ENCODE peak calls at places on chromosomes 5 and 9, in four cellular contexts. D is choroid plexus epithelial cell, P is uterus, S is HCT116. X is an unnamed sample.

GRCh38 chr9:127979333-127980055 is 1.3 kb downstream of the EEIG1 start:
- DNase-seq in D (peak; percentile 33), P (peak; percentile 65), S (no peak), X (peak; percentile 62)

GRCh38 chr5:135973323-135974018 is 18.7 kb upstream of the LECT2 start:
- DNase-seq in D (peak; percentile 86), P (no peak), S (no peak), X (peak; percentile 91)

GRCh38 chr9:89594811-89595550 is 9.8 kb upstream of the GADD45G start:
- DNase-seq in D (no peak), P (no peak), S (no peak), X (no peak)

GRCh38 chr5:1152156-1152555 is 40.3 kb upstream of the SLC12A7 start:
- DNase-seq in D (no peak), P (no peak), S (no peak), X (no peak)

GRCh38 chr9:109421034-109421700 is 76.9 kb downstream of the PTPN3 start:
- DNase-seq in D (no peak), P (no peak), S (no peak), X (no peak)

GRCh38 chr9:86720893-86721698 is 226.2 kb downstream of the GAS1 start:
- DNase-seq in D (no peak), P (no peak), S (no peak), X (no peak)

GRCh38 chr9:24071736-24072135 is 245.7 kb upstream of the ELAVL2 start:
- DNase-seq in D (no peak), P (no peak), S (no peak), X (no peak)

GRCh38 chr5:122141751-122142150 is 12.4 kb downstream of the ZNF474 start:
- DNase-seq in D (no peak), P (no peak), S (no peak), X (no peak)

GRCh38 chr5:172418847-172419810 is 35.2 kb downstream of the SH3PXD2B start:
- DNase-seq in D (no peak), P (peak; percentile 78), S (no peak), X (peak; percentile 52)
- H3K4me3 ChIP-seq in D (no peak overlapping the region), P (no peak overlapping the region), S (no peak overlapping the region), X (no peak overlapping the region)

DNA sequence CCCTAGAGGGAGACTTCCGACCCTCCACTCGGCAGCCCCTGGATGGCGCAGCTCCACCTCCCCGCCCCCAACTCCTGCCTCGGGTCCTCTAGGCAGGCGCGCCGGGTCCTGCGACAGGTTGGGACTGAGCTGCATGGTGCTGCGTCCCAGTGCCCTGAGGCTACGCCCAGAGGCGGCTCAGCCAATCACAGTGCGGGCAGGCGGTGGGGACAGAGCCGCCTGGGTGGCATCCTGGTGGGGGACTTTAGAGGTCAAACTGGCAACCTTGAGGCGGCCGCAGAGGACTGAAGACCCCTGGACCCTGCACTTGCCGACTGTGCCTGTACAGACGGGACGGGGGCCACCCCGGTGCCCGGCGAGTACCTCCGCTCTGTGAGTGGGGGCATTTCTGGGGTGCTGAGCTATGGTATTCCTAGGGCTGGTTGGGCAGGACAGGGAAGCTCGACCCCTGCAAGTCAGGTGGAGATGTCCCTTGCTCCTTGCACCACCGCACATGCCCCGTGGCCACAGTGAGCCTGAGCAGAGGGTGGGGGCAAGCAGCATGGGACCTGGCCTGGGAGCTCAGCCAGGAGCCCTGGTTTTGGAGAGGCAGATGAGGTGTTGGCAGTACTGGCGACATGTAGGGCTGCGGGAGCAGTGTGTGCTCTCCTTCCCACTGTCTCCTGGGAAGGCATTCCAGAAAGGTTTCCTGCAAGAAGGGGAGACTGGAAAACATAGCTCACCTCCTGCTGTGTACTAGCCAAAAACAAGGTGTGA is 45.5 kb downstream of the CTSL start:
- DNase-seq in D (no peak), P (no peak), S (no peak), X (no peak)
- TF ChIP-seq CTCF in D (no peak), P (no peak), S (no peak), X (no peak)

DNA sequence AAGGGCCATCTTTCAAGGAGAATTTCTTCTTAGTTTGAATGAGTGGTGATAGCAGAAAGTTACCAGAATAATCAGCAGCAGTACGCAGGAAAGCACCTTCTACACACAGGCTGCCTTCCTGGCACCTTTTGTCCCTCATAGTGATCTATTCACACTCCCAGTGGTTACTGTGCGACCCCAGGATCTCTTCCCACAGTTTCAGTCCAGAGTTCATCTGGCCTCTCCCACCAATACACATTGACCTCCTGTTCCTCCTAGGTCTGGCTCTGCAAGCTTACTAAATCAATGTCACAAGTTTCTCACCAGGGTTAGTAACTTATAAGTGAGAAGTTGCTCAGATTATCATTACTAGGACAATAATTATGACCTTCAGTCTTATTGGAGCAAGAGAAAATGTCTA is 99.1 kb upstream of the PIK3R1 start:
- DNase-seq in D (no peak), P (no peak), S (no peak), X (no peak)
- H3K4me3 ChIP-seq in D (no peak overlapping the region), P (no peak overlapping the region), S (no peak overlapping the region), X (no peak overlapping the region)

GRCh38 chr5:151093476-151093889 is 12.6 kb upstream of the TNIP1 start:
- DNase-seq in D (peak; percentile 95), P (no peak), S (no peak), X (peak; percentile 97)
- TF ChIP-seq CTCF in D (peak; percentile 45), P (no peak), S (no peak), X (no peak)

GRCh38 chr9:794386-794785 is 47.1 kb upstream of the DMRT1 start:
- DNase-seq in D (no peak), P (no peak), S (no peak), X (no peak)

GRCh38 chr9:788777-789176 is 52.7 kb upstream of the DMRT1 start:
- DNase-seq in D (no peak), P (no peak), S (no peak), X (no peak)

DNA sequence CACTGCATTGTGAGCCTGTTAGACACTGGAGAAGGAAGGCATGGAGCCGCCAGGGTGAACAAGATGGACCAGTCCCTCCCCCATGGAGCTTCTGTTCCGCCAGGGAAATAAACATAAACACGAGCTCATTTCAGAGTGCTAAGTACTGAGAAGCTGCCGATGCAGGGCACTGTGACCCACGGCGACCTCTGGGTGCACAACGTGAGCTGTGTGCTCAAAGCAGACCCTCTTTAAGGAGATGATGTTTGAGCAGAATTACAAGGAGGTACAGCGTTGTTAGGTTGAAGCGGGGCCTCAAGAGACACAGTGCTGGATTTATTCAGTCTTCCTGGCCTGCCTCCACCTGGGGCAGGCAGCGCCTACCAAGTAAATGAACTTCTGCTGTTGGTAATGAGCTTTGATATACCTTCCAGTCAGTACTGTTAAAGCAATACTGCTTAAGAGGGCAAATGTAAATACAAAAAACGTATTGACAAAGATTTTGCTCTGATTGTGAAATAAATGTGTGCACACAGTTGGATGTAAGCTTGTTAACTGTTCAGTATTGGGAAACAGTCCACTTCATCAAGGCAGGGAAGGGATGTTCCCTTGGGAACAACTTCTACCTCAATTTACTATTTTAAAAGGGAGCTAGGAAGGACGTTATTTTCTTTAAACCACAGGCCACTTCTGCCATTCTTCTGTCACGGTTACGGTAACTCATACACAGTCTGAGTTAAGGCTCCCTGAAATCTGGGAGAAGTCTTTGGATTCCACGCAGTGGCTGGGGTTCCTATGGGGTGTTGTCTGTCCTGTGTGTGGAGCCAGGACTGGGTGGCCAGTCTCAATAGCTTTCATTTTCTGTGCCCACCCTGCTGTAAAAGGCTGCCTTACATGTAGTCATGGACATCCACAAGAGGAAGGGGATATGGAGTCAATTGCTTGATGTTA is 48.9 kb upstream of the DMRT1 start:
- DNase-seq in D (peak; percentile 4), P (no peak), S (no peak), X (peak; percentile 42)
- H3K4me3 ChIP-seq in D (no peak overlapping the region), P (no peak overlapping the region), S (no peak overlapping the region), X (no peak overlapping the region)

GRCh38 chr5:174680901-174681565 is 43.3 kb upstream of the MSX2 start:
- DNase-seq in D (no peak), P (no peak), S (no peak), X (no peak)

GRCh38 chr5:174675916-174676315 is 48.5 kb upstream of the MSX2 start:
- DNase-seq in D (no peak), P (no peak), S (no peak), X (no peak)

DNA sequence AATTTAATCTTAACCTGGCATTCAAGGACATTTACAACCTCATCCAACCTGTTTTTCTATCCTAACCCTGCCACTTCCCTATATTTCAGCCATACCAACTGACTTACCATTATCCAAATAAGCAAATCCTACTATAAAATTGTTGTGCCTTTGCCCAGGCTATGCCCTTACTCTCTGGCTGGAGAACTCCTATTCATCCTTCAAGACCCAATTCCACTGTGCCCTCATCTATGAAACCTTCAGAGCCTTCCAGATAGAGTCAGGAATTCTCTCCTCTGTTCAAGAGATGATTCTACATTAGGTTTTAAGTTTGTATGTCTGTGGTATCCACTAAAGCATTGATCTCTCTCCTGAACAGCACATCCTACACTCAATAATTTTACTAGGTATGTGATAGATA is 46.3 kb upstream of the MSX2 start:
- DNase-seq in D (no peak), P (no peak), S (no peak), X (no peak)
- TF ChIP-seq CTCF in D (no peak), P (no peak), S (no peak), X (no peak)

GRCh38 chr5:143105216-143105905 is 298.1 kb downstream of the NR3C1 start:
- DNase-seq in D (no peak), P (no peak), S (no peak), X (no peak)

GRCh38 chr5:143111799-143112198 is 291.7 kb downstream of the NR3C1 start:
- DNase-seq in D (no peak), P (no peak), S (no peak), X (no peak)

GRCh38 chr5:143106175-143106574 is 297.3 kb downstream of the NR3C1 start:
- DNase-seq in D (peak; percentile 31), P (no peak), S (no peak), X (peak; percentile 71)

GRCh38 chr5:143110591-143110990 is 292.9 kb downstream of the NR3C1 start:
- DNase-seq in D (peak; percentile 17), P (no peak), S (no peak), X (peak; percentile 41)

GRCh38 chr5:143108498-143109128 is 294.9 kb downstream of the NR3C1 start:
- DNase-seq in D (no peak), P (no peak), S (no peak), X (no peak)
- H3K4me3 ChIP-seq in D (no peak overlapping the region), P (no peak overlapping the region), S (no peak overlapping the region), X (no peak overlapping the region)

GRCh38 chr9:123417289-123418051 is 61.5 kb downstream of the CRB2 start:
- DNase-seq in D (no peak), P (no peak), S (no peak), X (no peak)
- TF ChIP-seq CTCF in D (no peak), P (no peak), S (no peak), X (no peak)

X was measured in fibroblast of villous mesenchyme.